ENCODE peak calls at places on chromosomes 2 and 18, in ten cellular contexts. L, H, U, Y, M, K, T, V, X and N are unnamed samples.
A peak's percentile ranks its signal among the peaks of the same experiment; 100 is the strongest.

GRCh38 chr2:18267501-18267900 is 293.0 kb downstream of the RDH14 start:
- DNase-seq in Y (no peak), V (peak; percentile 32), X (no peak), L (no peak), H (no peak), M (no peak), T (no peak), K (no peak), U (no peak), N (peak; percentile 6)

GRCh38 chr2:2719015-2719414 is 387.9 kb upstream of the MYT1L start:
- DNase-seq in T (no peak), U (no peak), L (no peak), X (no peak), M (no peak), H (no peak), V (no peak), K (no peak), Y (no peak), N (no peak)

GRCh38 chr2:126803422-126803775 is 95.3 kb upstream of the TEX51 start:
- DNase-seq in X (no peak), Y (no peak), H (no peak), T (no peak), L (no peak), K (no peak), M (no peak), U (no peak), V (no peak), N (no peak)

GRCh38 chr2:135904590-135904989 is 28.3 kb upstream of the MCM6 start:
- DNase-seq in T (no peak), Y (no peak), H (no peak), U (no peak), V (peak; percentile 80), X (no peak), L (no peak), M (no peak), K (no peak), N (peak; percentile 52)

GRCh38 chr2:101895039-101895438 is 96.7 kb upstream of the IL1R2 start:
- DNase-seq in H (no peak), L (no peak), Y (no peak), X (no peak), T (no peak), U (no peak), V (no peak), K (no peak), M (no peak), N (no peak)

GRCh38 chr2:45551862-45552261 is 59.2 kb downstream of the SRBD1 start:
- DNase-seq in T (no peak), U (no peak), H (no peak), K (no peak), Y (no peak), M (no peak), V (no peak), X (no peak), L (no peak), N (no peak)

GRCh38 chr2:216404010-216404618 is 8.2 kb upstream of the SMARCAL1 start:
- DNase-seq in T (no peak), U (peak; percentile 59), M (no peak), L (peak; percentile 36), H (peak; percentile 51), X (no peak), K (peak; percentile 51), V (peak; percentile 59), Y (no peak), N (peak; percentile 60)

GRCh38 chr2:223853425-223853837 is 16.0 kb upstream of the AP1S3 start:
- DNase-seq in U (no peak), V (no peak), X (no peak), T (no peak), H (no peak), K (no peak), M (no peak), L (no peak), Y (no peak), N (no peak)

GRCh38 chr2:156326488-156326887 is 6.0 kb downstream of the NR4A2 start:
- DNase-seq in H (no peak), L (no peak), X (no peak), U (no peak), K (no peak), V (no peak), T (no peak), Y (no peak), M (no peak), N (no peak)

GRCh38 chr2:119259296-119259860 is 35.7 kb downstream of the STEAP3 start:
- DNase-seq in H (no peak), L (no peak), M (no peak), U (no peak), V (peak; percentile 13), T (no peak), X (no peak), K (no peak), Y (no peak), N (peak; percentile 69)

GRCh38 chr2:95231723-95232122 is 24.4 kb downstream of the ZNF892 start:
- DNase-seq in X (no peak), M (peak; percentile 47), L (peak; percentile 22), T (peak; percentile 96), U (peak; percentile 72), K (no peak), V (peak; percentile 68), Y (no peak), H (peak; percentile 78), N (peak; percentile 76)

GRCh38 chr2:148023861-148024260 is 3.0 kb downstream of the MBD5 start:
- DNase-seq in U (peak; percentile 11), M (no peak), K (no peak), Y (no peak), V (no peak), X (no peak), H (no peak), L (no peak), T (no peak), N (no peak)

GRCh38 chr2:188787661-188788044 is 186.5 kb upstream of the COL3A1 start:
- DNase-seq in U (no peak), M (no peak), X (no peak), L (no peak), K (no peak), T (no peak), Y (no peak), V (peak; percentile 86), H (no peak), N (peak; percentile 64)

GRCh38 chr2:128346291-128346690 is 27.6 kb upstream of the HS6ST1 start:
- DNase-seq in Y (no peak), V (no peak), H (no peak), L (no peak), T (no peak), M (no peak), U (no peak), K (no peak), X (no peak), N (no peak)

GRCh38 chr18:23136326-23137092 is 1.2 kb downstream of the CABLES1 start:
- DNase-seq in M (no peak), T (no peak), H (peak; percentile 38), U (no peak), L (peak; percentile 7), X (no peak), K (no peak), Y (no peak), V (no peak), N (peak; percentile 57)

GRCh38 chr2:44951714-44952113 is 10.2 kb downstream of the SIX3 start:
- DNase-seq in X (no peak), Y (no peak), V (no peak), T (no peak), H (no peak), K (no peak), M (no peak), L (no peak), U (peak; percentile 19), N (no peak)

GRCh38 chr2:161471631-161472030 is 55.5 kb downstream of the TBR1 start:
- DNase-seq in L (no peak), X (no peak), U (no peak), H (no peak), T (no peak), V (no peak), M (no peak), Y (no peak), K (no peak), N (no peak)